ENCODE peak calls at places on chromosomes 2 and 18, in four cellular contexts. H is uterus; P is activated T-helper 1 cell treated with anti-CD3 and anti-CD28 coated beads, Interleukin-2, amount 50 U/mL, for 16 hours; C is anterior cingulate cortex. R is an unnamed sample.

GRCh38 chr2:164655750-164656149 is 34.5 kb upstream of the GRB14 start:
- DNase-seq in H (no peak), P (no peak), C (no peak), R (no peak)

GRCh38 chr2:51511002-51511401 is 479.1 kb upstream of the NRXN1 start:
- DNase-seq in H (no peak), P (no peak), C (no peak), R (no peak)

GRCh38 chr2:56372071-56372656 is 188.4 kb downstream of the CCDC85A start:
- DNase-seq in H (no peak), P (no peak), C (no peak), R (no peak)

GRCh38 chr18:58903533-58903932 is 38.9 kb downstream of the ZNF532 start:
- DNase-seq in H (no peak), P (no peak), C (no peak), R (no peak)

GRCh38 chr2:203018181-203018580 is 3.5 kb downstream of the NBEAL1 start:
- DNase-seq in H (no peak), P (no peak), C (no peak), R (no peak)

GRCh38 chr2:109500910-109501309 is 112.9 kb downstream of the SEPTIN10 start:
- DNase-seq in H (no peak), P (no peak), C (no peak), R (no peak)

GRCh38 chr18:49017813-49018552 is 67.2 kb upstream of the SMAD7 start:
- DNase-seq in H (peak), P (no peak), C (no peak), R (no peak)

GRCh38 chr2:119483896-119484718 is 40.2 kb downstream of the SCTR start:
- DNase-seq in H (no peak), P (no peak), C (no peak), R (no peak)

GRCh38 chr2:100721693-100722092 is 98.2 kb upstream of the NPAS2 start:
- DNase-seq in H (no peak), P (no peak), C (no peak), R (no peak)

GRCh38 chr2:241501551-241501950 is 6.8 kb downstream of the STK25 start:
- DNase-seq in H (no peak), P (no peak), C (no peak), R (no peak)

R was measured in NCI-H1105 treated with DMSO at 0.1 percent for 48 hours.